ENCODE peak calls at places on chromosome 15, in four cellular contexts. T is lung, F is MM.1S, X is type B pancreatic cell. Q is an unnamed sample.

GRCh38 chr15:38068600-38068999 is 134.2 kb downstream of the TMCO5A start:
- DNase-seq in T (no peak), F (no peak), X (no peak), Q (no peak)

GRCh38 chr15:66923438-66923881 is 141.9 kb upstream of the SMAD3 start:
- DNase-seq in T (no peak), F (no peak), X (no peak), Q (no peak)

GRCh38 chr15:75176404-75176761 is 25.3 kb upstream of the C15orf39 start:
- DNase-seq in T (no peak), F (no peak), X (no peak), Q (no peak)

GRCh38 chr15:41872166-41872747 is 21.6 kb downstream of the SPTBN5 start:
- DNase-seq in T (no peak), F (no peak), X (no peak), Q (no peak)

GRCh38 chr15:66673410-66674322 is 28.4 kb upstream of the SMAD6 start:
- DNase-seq in T (peak), F (peak), X (no peak), Q (no peak)

GRCh38 chr15:45121706-45122417 is 7.7 kb downstream of the DUOXA2 start:
- DNase-seq in T (no peak), F (no peak), X (no peak), Q (no peak)

GRCh38 chr15:101063891-101064794 is 145.0 kb downstream of the LRRK1 start:
- DNase-seq in T (no peak), F (no peak), X (no peak), Q (peak)

GRCh38 chr15:46848704-46849103 is 868.6 kb upstream of the SEMA6D start:
- DNase-seq in T (no peak), F (no peak), X (no peak), Q (no peak)

GRCh38 chr15:40115670-40116093 is 7.0 kb upstream of the BMF start:
- DNase-seq in T (peak), F (peak), X (no peak), Q (no peak)

GRCh38 chr15:23866832-23867231 is 179.7 kb upstream of the NDN start:
- DNase-seq in T (no peak), F (peak), X (no peak), Q (no peak)

GRCh38 chr15:87619161-87619960 is 637.2 kb downstream of the NTRK3 start:
- DNase-seq in T (no peak), F (no peak), X (no peak), Q (no peak)

GRCh38 chr15:96070636-96071035 is 259.9 kb upstream of the NR2F2 start:
- DNase-seq in T (no peak), F (no peak), X (no peak), Q (no peak)

GRCh38 chr15:61084944-61085367 is 144.1 kb downstream of the RORA start:
- DNase-seq in T (no peak), F (no peak), X (no peak), Q (no peak)

GRCh38 chr15:81303241-81304225 is 20.4 kb downstream of the STARD5 start:
- DNase-seq in T (no peak), F (no peak), X (no peak), Q (no peak)

GRCh38 chr15:89450076-89451006 is 46.0 kb downstream of the RHCG start:
- DNase-seq in T (no peak), F (no peak), X (no peak), Q (no peak)

GRCh38 chr15:77907824-77908751 is 169.4 kb downstream of the TBC1D2B start:
- DNase-seq in T (peak), F (peak), X (peak), Q (peak)

GRCh38 chr15:87649175-87649574 is 607.4 kb downstream of the NTRK3 start:
- DNase-seq in T (no peak), F (no peak), X (no peak), Q (no peak)

GRCh38 chr15:77126927-77127326 is 56.0 kb upstream of the TSPAN3 start:
- DNase-seq in T (no peak), F (no peak), X (no peak), Q (no peak)

GRCh38 chr15:83092309-83092976 is 15.0 kb upstream of the TM6SF1 start:
- DNase-seq in T (no peak), F (no peak), X (no peak), Q (no peak)

GRCh38 chr15:66566963-66567531 is 1.2 kb upstream of the LCTL start:
- DNase-seq in T (peak), F (peak), X (peak), Q (no peak)

GRCh38 chr15:73902121-73903020 is 23.9 kb upstream of the LOXL1 start:
- DNase-seq in T (no peak), F (no peak), X (no peak), Q (no peak)

GRCh38 chr15:68447976-68448755 is 16.2 kb upstream of the ITGA11 start:
- DNase-seq in T (peak), F (no peak), X (peak), Q (no peak)

GRCh38 chr15:41161736-41162135 is 45.7 kb upstream of the INO80 start:
- DNase-seq in T (no peak), F (no peak), X (no peak), Q (no peak)

GRCh38 chr15:43168192-43169107 is 16.8 kb upstream of the CCNDBP1 start:
- DNase-seq in T (no peak), F (no peak), X (no peak), Q (no peak)

GRCh38 chr15:101795455-101795854 is 7.9 kb upstream of the OR4F6 start:
- DNase-seq in T (no peak), F (no peak), X (no peak), Q (no peak)

GRCh38 chr15:48250640-48251076 is 44.6 kb downstream of the SLC12A1 start:
- DNase-seq in T (no peak), F (peak), X (no peak), Q (no peak)

GRCh38 chr15:73921257-73921890 is 4.9 kb upstream of the LOXL1 start:
- DNase-seq in T (no peak), F (no peak), X (no peak), Q (no peak)

GRCh38 chr15:78035319-78035718 is 42.2 kb downstream of the TBC1D2B start:
- DNase-seq in T (peak), F (peak), X (no peak), Q (no peak)

GRCh38 chr15:61951949-61952348 is 108.3 kb downstream of the VPS13C start:
- DNase-seq in T (no peak), F (no peak), X (no peak), Q (no peak)

GRCh38 chr15:41936649-41937567 is 35.4 kb downstream of the EHD4 start:
- DNase-seq in T (no peak), F (no peak), X (no peak), Q (no peak)

GRCh38 chr15:45473068-45473467 is 49.5 kb downstream of the SLC30A4 start:
- DNase-seq in T (no peak), F (no peak), X (no peak), Q (peak)

GRCh38 chr15:49282366-49282765 is 112.3 kb downstream of the GALK2 start:
- DNase-seq in T (no peak), F (no peak), X (no peak), Q (no peak)

GRCh38 chr15:101498731-101499480 is 9.4 kb upstream of the PCSK6 start:
- DNase-seq in T (no peak), F (no peak), X (no peak), Q (peak)

GRCh38 chr15:65059369-65059750 is 8.4 kb downstream of the RASL12 start:
- DNase-seq in T (no peak), F (no peak), X (no peak), Q (no peak)

GRCh38 chr15:36278219-36278618 is 301.2 kb upstream of the CDIN1 start:
- DNase-seq in T (no peak), F (no peak), X (no peak), Q (no peak)
- TF ChIP-seq CTCF in T (no peak), F (no peak), X (no peak), Q (peak)

GRCh38 chr15:70437882-70438331 is 325.5 kb downstream of the UACA start:
- DNase-seq in T (no peak), F (no peak), X (no peak), Q (no peak)
- TF ChIP-seq CTCF in T (no peak), F (no peak), X (no peak), Q (no peak)

DNA sequence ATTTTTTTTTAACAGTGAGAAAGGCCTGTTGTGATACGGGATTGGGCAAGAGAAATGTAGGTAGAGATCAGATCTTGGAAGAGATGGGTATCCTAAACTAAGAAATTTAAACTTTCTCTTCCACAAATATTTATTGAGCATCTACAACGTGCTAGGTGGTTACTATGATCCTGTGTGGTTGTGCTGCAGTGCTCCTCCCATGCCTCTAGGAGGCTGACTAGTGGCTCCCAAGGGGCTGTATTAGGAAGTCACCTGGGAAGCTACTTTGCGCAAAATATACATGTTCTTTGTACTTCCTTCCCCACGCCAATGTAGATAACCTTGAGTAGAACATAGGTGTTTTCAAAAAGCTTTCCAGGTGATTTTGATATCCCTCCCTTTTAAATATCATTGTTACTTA is 27.2 kb downstream of the USP3 start:
- DNase-seq in T (no peak), F (no peak), X (no peak), Q (no peak)
- TF ChIP-seq CTCF in T (no peak), F (peak), X (peak), Q (peak)

GRCh38 chr15:92614791-92615785 is 40.5 kb downstream of the FAM174B start:
- DNase-seq in T (no peak), F (no peak), X (no peak), Q (no peak)
- TF ChIP-seq CTCF in T (no peak), F (no peak), X (no peak), Q (no peak)

DNA sequence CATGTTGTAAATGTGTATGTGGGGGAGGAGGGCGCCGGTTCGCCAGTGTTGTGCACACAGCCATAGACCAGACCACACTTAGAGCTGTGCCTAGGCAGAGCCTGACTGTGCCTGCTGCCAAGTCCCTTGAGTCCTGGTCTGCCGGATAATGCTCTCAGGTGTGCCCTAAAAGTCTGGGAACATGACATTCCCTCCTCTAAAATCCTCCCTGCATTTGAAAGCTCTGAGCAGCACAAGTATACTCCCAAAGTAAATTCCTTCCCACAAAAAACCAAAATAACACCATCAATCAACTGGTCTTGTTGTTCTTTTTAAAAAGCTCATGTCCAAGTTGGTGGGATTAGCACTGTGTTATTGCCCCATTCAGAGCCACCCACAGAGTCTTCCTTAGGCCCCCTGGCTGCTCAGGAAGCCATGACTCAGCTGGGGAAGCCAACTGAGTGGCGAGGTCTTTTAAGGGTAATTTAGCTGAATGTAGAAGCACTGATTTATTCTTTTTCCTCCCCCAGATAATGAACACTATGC is 147.8 kb upstream of the MCTP2 start:
- DNase-seq in T (no peak), F (no peak), X (no peak), Q (no peak)
- TF ChIP-seq CTCF in T (no peak), F (no peak), X (no peak), Q (no peak)